ENCODE peak calls at places on chromosomes 4 and X, in four cellular contexts. O, B, U and R are unnamed samples.

GRCh38 chr4:153781717-153782416 is 7.0 kb downstream of the SFRP2 start:
- DNase-seq in O (no peak), B (no peak), U (no peak), R (no peak)

GRCh38 chrX:13212191-13212651 is 107.6 kb downstream of the ATXN3L start:
- DNase-seq in O (no peak), B (no peak), U (no peak), R (no peak)

GRCh38 chr4:92304636-92305035 is 870 bp downstream of the GRID2 start:
- DNase-seq in O (no peak), B (peak; percentile 10), U (no peak), R (no peak)

GRCh38 chrX:134691453-134691852 is 33.2 kb upstream of the PLAC1 start:
- DNase-seq in O (no peak), B (no peak), U (no peak), R (no peak)

GRCh38 chr4:110400071-110400470 is 75.9 kb upstream of the ENPEP start:
- DNase-seq in O (no peak), B (no peak), U (no peak), R (no peak)

GRCh38 chrX:51876441-51876840 is 17.0 kb upstream of the MAGED1 start:
- DNase-seq in O (no peak), B (no peak), U (no peak), R (no peak)

GRCh38 chr4:168840386-168840763 is 169.7 kb downstream of the CBR4 start:
- DNase-seq in O (no peak), B (no peak), U (no peak), R (no peak)

GRCh38 chr4:2800691-2801596 is 8.1 kb downstream of the SH3BP2 start:
- DNase-seq in O (peak; percentile 83), B (peak; percentile 52), U (peak; percentile 70), R (no peak)

GRCh38 chr4:94202769-94203168 is 4.9 kb upstream of the SMARCAD1 start:
- DNase-seq in O (no peak), B (no peak), U (no peak), R (no peak)
- TF ChIP-seq CTCF in O (no peak), B (no peak), U (no peak), R (no peak)

DNA sequence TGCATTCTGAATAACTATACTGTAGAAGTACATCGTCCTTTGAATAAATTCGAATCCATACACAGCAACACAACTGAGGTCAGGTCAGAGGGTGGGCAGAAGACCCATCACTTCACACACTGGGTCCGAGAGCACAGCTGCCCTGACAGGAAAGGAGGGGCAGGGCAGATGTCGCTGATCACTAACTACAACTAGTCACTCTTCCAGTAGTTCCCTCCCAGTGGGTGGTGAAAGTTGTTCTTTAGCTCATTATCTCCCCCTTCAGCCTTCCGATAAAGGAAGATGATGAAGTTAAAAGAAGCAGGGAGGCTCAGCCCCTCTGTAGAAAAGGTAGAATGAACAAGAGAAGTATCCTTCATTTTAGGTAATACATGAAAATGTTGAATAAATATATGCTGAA is 278.9 kb downstream of the INPP4B start:
- DNase-seq in O (peak; percentile 73), B (no peak), U (no peak), R (peak; percentile 16)
- TF ChIP-seq CTCF in O (peak; percentile 36), B (no peak), U (peak; percentile 16), R (no peak)

DNA sequence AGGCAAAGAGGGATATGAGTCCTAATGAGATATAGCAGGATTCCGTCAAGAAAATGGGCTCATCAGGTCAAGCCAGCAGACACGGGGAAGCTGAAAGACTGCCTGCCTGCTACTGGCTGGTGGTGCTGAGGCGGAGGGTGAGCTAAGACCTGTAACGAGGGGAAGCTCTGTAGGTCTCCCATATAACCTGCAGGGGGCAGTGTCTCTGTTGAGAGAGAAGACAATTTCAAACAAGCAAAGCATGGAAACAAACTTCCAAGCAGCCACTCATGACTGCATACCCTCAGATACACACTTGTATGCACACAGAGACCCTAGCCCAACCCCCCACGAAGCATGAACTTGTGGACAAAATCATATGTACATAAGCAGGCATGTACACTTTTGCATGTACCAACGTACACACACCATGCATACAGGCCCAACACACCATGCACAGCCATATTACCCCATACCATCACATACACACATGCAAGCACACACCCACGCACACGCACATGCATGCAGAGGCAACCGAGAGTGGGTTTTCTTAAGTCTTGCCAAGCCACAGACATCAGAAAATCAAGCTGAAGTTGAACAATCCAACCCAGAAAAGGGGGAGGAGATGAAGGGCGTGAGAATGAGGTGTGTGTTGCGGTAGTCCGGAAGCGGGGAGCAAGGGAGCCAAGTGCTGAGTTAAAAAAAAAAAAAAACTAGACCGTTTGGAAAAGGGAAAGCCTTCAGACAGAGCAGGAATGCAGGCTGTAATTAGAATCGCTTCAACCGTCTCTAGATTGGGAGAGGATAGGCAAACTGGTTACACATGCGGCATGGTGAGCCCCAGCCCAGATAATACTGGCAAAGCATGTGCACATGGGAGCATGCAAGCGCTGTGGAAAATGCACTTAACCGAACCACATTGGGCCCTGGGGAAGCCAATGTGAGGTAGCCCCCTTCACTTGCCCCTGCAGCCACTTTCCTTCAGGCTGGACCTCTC is 71.0 kb downstream of the PJA1 start:
- DNase-seq in O (peak; percentile 61), B (peak; percentile 39), U (peak; percentile 51), R (no peak)
- TF ChIP-seq CTCF in O (peak; percentile 41), B (peak; percentile 65), U (peak; percentile 63), R (no peak)

GRCh38 chr4:106809083-106809482 is 227.0 kb downstream of the DKK2 start:
- DNase-seq in O (no peak), B (no peak), U (no peak), R (no peak)
- TF ChIP-seq CTCF in O (peak; percentile 48), B (peak; percentile 53), U (peak; percentile 22), R (no peak)

GRCh38 chr4:40255722-40256281 is 59.0 kb downstream of the RHOH start:
- DNase-seq in O (no peak), B (no peak), U (no peak), R (no peak)
- TF ChIP-seq CTCF in O (no peak), B (no peak), U (no peak), R (no peak)

GRCh38 chr4:42066402-42066801 is 76.1 kb downstream of the SLC30A9 start:
- DNase-seq in O (no peak), B (no peak), U (no peak), R (no peak)
- TF ChIP-seq CTCF in O (no peak), B (no peak), U (no peak), R (no peak)